ENCODE peak calls at places on chromosomes 12 and 14, in six cellular contexts. One of them, this sample, is unnamed.

GRCh38 chr12:131827961-131828534 is at the start of gene MMP17:
- DNase-seq in choroid plexus epithelial cell: peak
- DNase-seq in right cardiac atrium: peak
- DNase-seq in fibroblast of mammary gland: peak
- DNase-seq in gastrocnemius medialis: no peak
- DNase-seq in cardiac fibroblast: peak
- DNase-seq in this sample: peak

GRCh38 chr12:45990468-45991288 is at the start of gene SCAF11:
- DNase-seq in cardiac fibroblast: peak
- DNase-seq in gastrocnemius medialis: peak
- DNase-seq in fibroblast of mammary gland: peak
- DNase-seq in right cardiac atrium: peak
- DNase-seq in choroid plexus epithelial cell: peak
- DNase-seq in this sample: peak

GRCh38 chr12:75725505-75726120 is 214.2 kb upstream of the KRR1 start:
- DNase-seq in cardiac fibroblast: peak
- DNase-seq in fibroblast of mammary gland: peak
- DNase-seq in gastrocnemius medialis: no peak
- DNase-seq in choroid plexus epithelial cell: peak
- DNase-seq in right cardiac atrium: no peak
- DNase-seq in this sample: peak

GRCh38 chr12:112198120-112198733 is 72.9 kb downstream of the TRAFD1 start:
- DNase-seq in gastrocnemius medialis: no peak
- DNase-seq in choroid plexus epithelial cell: peak
- DNase-seq in cardiac fibroblast: peak
- DNase-seq in right cardiac atrium: peak
- DNase-seq in fibroblast of mammary gland: peak
- DNase-seq in this sample: peak

GRCh38 chr14:72638021-72638420 is 255.9 kb downstream of the DPF3 start:
- DNase-seq in gastrocnemius medialis: peak
- DNase-seq in fibroblast of mammary gland: peak
- DNase-seq in right cardiac atrium: no peak
- DNase-seq in cardiac fibroblast: peak
- DNase-seq in choroid plexus epithelial cell: peak
- DNase-seq in this sample: peak

GRCh38 chr12:124901003-124901402 is 13.4 kb downstream of the UBC start:
- DNase-seq in fibroblast of mammary gland: no peak
- DNase-seq in right cardiac atrium: no peak
- DNase-seq in choroid plexus epithelial cell: no peak
- DNase-seq in gastrocnemius medialis: peak
- DNase-seq in cardiac fibroblast: no peak
- DNase-seq in this sample: no peak

GRCh38 chr14:42140001-42140400 is 533.3 kb downstream of the LRFN5 start:
- DNase-seq in right cardiac atrium: no peak
- DNase-seq in choroid plexus epithelial cell: peak
- DNase-seq in cardiac fibroblast: peak
- DNase-seq in gastrocnemius medialis: no peak
- DNase-seq in fibroblast of mammary gland: peak
- DNase-seq in this sample: no peak

GRCh38 chr14:94701854-94702370 is 68.0 kb downstream of the GSC start:
- DNase-seq in cardiac fibroblast: no peak
- DNase-seq in gastrocnemius medialis: no peak
- DNase-seq in fibroblast of mammary gland: no peak
- DNase-seq in right cardiac atrium: no peak
- DNase-seq in choroid plexus epithelial cell: no peak
- DNase-seq in this sample: no peak

GRCh38 chr14:95303552-95303951 is 16.2 kb downstream of the CLMN start:
- DNase-seq in fibroblast of mammary gland: no peak
- DNase-seq in cardiac fibroblast: no peak
- DNase-seq in right cardiac atrium: no peak
- DNase-seq in choroid plexus epithelial cell: no peak
- DNase-seq in gastrocnemius medialis: no peak
- DNase-seq in this sample: no peak

GRCh38 chr14:61150851-61151250 is 130.3 kb downstream of the TMEM30B start:
- DNase-seq in right cardiac atrium: no peak
- DNase-seq in fibroblast of mammary gland: peak
- DNase-seq in choroid plexus epithelial cell: peak
- DNase-seq in cardiac fibroblast: peak
- DNase-seq in gastrocnemius medialis: no peak
- DNase-seq in this sample: no peak

GRCh38 chr12:13744566-13744965 is 236.8 kb downstream of the GRIN2B start:
- DNase-seq in fibroblast of mammary gland: no peak
- DNase-seq in gastrocnemius medialis: no peak
- DNase-seq in choroid plexus epithelial cell: no peak
- DNase-seq in right cardiac atrium: no peak
- DNase-seq in cardiac fibroblast: no peak
- DNase-seq in this sample: no peak

GRCh38 chr14:103697601-103698379 is 17.5 kb downstream of the XRCC3 start:
- DNase-seq in fibroblast of mammary gland: no peak
- DNase-seq in cardiac fibroblast: no peak
- DNase-seq in right cardiac atrium: peak
- DNase-seq in gastrocnemius medialis: no peak
- DNase-seq in choroid plexus epithelial cell: no peak
- DNase-seq in this sample: no peak

GRCh38 chr12:83017001-83017400 is 330.3 kb downstream of the TMTC2 start:
- DNase-seq in gastrocnemius medialis: no peak
- DNase-seq in cardiac fibroblast: no peak
- DNase-seq in choroid plexus epithelial cell: no peak
- DNase-seq in right cardiac atrium: no peak
- DNase-seq in fibroblast of mammary gland: no peak
- DNase-seq in this sample: peak

DNA sequence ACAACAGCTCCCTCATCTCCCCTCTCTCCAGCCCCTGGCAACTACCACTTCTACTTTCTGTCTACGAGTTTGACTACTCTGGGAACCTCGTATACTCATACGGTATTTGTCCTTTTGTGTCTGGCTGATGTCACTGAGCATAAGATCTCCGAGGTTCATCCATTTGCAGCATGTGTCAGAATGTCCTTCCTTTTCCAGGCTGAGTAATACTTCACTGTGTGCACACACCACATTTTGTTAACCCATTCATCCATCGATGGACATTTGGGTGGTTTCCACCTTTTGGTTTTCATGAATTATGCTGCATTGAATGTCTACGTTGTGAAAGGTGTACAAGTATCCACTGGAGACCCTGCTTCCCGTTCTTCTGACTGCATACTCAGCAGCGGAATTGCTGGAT is 24.1 kb upstream of the DLK1 start:
- DNase-seq in choroid plexus epithelial cell: no peak
- DNase-seq in fibroblast of mammary gland: no peak
- DNase-seq in gastrocnemius medialis: no peak
- DNase-seq in right cardiac atrium: peak
- DNase-seq in cardiac fibroblast: no peak
- DNase-seq in this sample: no peak
- H3K4me3 ChIP-seq in choroid plexus epithelial cell: no peak
- H3K4me3 ChIP-seq in fibroblast of mammary gland: no peak
- H3K4me3 ChIP-seq in gastrocnemius medialis: no peak
- H3K4me3 ChIP-seq in right cardiac atrium: no peak
- H3K4me3 ChIP-seq in cardiac fibroblast: no peak
- H3K4me3 ChIP-seq in this sample: no peak

DNA sequence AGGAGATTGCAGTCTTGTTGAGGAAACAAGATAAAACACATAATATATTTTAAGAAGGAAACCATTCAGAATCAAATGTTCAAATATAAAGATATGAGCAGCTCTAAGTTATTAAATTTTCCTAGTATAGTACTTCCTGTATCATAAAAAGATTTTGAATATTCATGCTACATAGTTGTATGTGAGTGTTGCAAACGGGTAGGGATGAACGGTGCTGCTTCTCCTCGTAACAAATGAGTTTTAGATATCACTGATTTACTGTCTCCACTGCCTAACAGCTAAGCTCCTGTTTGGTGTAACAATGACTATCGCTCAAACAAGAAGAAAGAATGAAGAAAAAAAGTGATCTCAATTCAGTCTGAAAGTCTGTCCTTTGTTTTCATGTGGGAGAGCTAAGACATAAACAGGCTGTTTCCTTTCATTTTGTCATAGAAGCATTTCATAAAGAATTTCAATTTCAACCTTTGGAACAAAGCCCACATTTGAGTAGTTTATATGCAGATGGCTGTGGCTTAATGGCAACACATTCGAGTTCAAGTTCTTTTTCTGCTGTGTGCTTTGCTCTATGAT is 26.1 kb upstream of the RTRAF start:
- DNase-seq in choroid plexus epithelial cell: peak
- DNase-seq in gastrocnemius medialis: no peak
- DNase-seq in cardiac fibroblast: peak
- DNase-seq in fibroblast of mammary gland: no peak
- DNase-seq in right cardiac atrium: no peak
- DNase-seq in this sample: no peak
- H3K4me3 ChIP-seq in choroid plexus epithelial cell: peak
- H3K4me3 ChIP-seq in gastrocnemius medialis: peak
- H3K4me3 ChIP-seq in cardiac fibroblast: no peak
- H3K4me3 ChIP-seq in fibroblast of mammary gland: no peak
- H3K4me3 ChIP-seq in right cardiac atrium: peak
- H3K4me3 ChIP-seq in this sample: no peak

DNA sequence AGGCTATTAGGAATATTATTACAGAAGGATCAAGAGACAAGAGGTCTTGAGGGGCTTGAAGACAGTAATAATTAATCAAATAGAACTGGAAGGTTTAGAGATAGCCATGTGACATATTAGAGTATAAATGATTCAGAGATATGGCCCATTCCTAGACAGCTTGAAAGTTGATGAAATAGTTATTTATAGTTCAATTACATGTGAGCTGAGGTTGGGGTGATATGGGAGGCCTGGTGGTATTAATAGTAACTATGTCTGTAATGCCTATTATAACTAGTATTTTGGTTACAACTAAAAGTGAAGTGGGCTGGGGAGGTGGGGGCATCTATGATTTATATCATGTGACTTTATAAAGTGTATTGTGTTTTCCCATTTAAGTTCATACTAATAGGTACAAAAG is 14.1 kb upstream of the MIS18BP1 start:
- DNase-seq in cardiac fibroblast: no peak
- DNase-seq in fibroblast of mammary gland: no peak
- DNase-seq in choroid plexus epithelial cell: no peak
- DNase-seq in right cardiac atrium: no peak
- DNase-seq in gastrocnemius medialis: no peak
- DNase-seq in this sample: no peak
- H3K4me3 ChIP-seq in cardiac fibroblast: no peak
- H3K4me3 ChIP-seq in fibroblast of mammary gland: no peak
- H3K4me3 ChIP-seq in choroid plexus epithelial cell: no peak
- H3K4me3 ChIP-seq in right cardiac atrium: no peak
- H3K4me3 ChIP-seq in gastrocnemius medialis: no peak
- H3K4me3 ChIP-seq in this sample: no peak

DNA sequence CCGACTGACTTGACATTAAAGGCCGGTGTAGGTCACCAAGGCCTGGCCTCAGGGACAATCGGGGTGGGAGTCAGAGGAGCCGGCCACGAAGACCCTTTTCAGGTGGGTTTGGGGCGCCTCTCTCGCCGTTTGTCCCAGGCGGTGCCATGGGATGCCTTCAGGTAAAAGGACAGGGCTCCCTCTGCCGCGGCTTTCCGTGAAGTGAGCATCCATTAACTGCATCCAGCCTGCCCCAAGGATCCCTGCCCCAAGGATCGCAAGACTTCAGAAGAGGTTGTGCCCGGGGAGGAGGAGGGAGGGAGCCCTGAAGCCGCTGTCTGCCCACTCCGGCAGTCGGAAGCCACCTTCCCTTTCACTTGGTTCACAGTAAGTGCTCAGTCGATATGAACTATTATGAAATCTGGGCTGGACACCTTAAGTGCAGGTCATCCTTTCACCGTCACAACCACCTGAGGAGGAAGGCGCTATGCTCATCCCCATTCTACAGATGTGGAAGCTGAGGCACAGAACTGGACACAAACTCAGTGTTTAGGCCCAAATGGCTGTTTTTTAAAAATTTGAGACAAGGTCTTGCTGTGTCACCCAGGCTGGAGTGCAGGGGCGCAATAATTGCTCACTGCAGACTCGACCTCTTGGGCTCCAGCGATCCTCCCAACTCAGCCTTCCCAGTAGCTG is 964 bp downstream of the SDS start:
- DNase-seq in choroid plexus epithelial cell: no peak
- DNase-seq in right cardiac atrium: no peak
- DNase-seq in cardiac fibroblast: no peak
- DNase-seq in gastrocnemius medialis: no peak
- DNase-seq in fibroblast of mammary gland: no peak
- DNase-seq in this sample: no peak
- H3K4me3 ChIP-seq in choroid plexus epithelial cell: no peak
- H3K4me3 ChIP-seq in right cardiac atrium: no peak
- H3K4me3 ChIP-seq in cardiac fibroblast: no peak
- H3K4me3 ChIP-seq in gastrocnemius medialis: no peak
- H3K4me3 ChIP-seq in fibroblast of mammary gland: no peak
- H3K4me3 ChIP-seq in this sample: no peak

GRCh38 chr12:67698711-67699603 is 50.4 kb downstream of the DYRK2 start:
- DNase-seq in gastrocnemius medialis: no peak
- DNase-seq in right cardiac atrium: no peak
- DNase-seq in choroid plexus epithelial cell: peak
- DNase-seq in cardiac fibroblast: peak
- DNase-seq in fibroblast of mammary gland: peak
- DNase-seq in this sample: peak
- H3K4me3 ChIP-seq in gastrocnemius medialis: peak
- H3K4me3 ChIP-seq in right cardiac atrium: peak
- H3K4me3 ChIP-seq in choroid plexus epithelial cell: peak
- H3K4me3 ChIP-seq in cardiac fibroblast: no peak
- H3K4me3 ChIP-seq in fibroblast of mammary gland: no peak
- H3K4me3 ChIP-seq in this sample: peak

DNA sequence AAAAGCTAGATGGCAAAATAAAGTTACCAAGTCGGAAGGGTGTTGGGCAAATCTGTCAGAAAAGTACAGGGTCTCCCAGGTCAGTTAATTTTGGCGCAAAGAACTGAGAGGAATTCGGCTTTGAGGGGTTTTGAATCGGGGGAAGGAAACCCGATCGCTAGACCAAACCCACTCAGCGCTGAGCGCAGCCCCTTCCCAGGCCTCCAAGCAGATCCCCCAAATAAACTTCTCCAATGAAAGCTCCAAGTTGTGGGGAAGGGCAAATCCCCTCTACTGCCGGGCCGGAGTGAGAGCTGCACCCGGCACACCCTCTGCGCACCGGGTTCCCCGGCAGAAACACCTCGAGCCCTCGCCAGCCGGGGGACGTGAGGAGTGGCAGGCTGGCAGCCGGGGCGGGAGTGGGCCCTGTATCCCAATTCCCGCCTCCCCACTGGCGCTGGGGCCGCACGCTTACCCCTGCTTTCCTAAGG is 443 bp downstream of the E2F7 start:
- DNase-seq in fibroblast of mammary gland: no peak
- DNase-seq in choroid plexus epithelial cell: no peak
- DNase-seq in right cardiac atrium: peak
- DNase-seq in cardiac fibroblast: peak
- DNase-seq in gastrocnemius medialis: no peak
- DNase-seq in this sample: no peak
- H3K4me3 ChIP-seq in fibroblast of mammary gland: peak
- H3K4me3 ChIP-seq in choroid plexus epithelial cell: peak
- H3K4me3 ChIP-seq in right cardiac atrium: peak
- H3K4me3 ChIP-seq in cardiac fibroblast: peak
- H3K4me3 ChIP-seq in gastrocnemius medialis: peak
- H3K4me3 ChIP-seq in this sample: peak

DNA sequence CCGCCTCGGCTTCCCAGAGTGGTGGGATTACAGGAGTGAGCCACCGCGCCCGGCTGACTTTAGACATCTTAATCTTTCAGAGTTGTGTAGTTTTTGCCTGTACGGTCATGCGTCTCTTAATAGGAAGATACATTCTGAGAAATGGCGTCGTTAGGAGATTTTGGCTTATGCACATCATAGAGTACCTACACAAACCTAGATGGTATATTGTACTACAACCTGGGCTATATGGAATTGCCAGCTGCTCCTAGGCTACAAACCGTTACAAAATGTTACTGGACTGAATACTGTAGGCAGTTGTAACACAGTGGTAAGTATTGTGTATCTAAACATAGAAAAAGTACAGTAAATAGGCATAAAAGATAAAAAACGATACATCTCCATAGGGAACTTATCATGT is 1.3 kb downstream of the TSFM start:
- DNase-seq in cardiac fibroblast: no peak
- DNase-seq in right cardiac atrium: no peak
- DNase-seq in gastrocnemius medialis: no peak
- DNase-seq in choroid plexus epithelial cell: no peak
- DNase-seq in fibroblast of mammary gland: no peak
- DNase-seq in this sample: no peak
- H3K4me3 ChIP-seq in cardiac fibroblast: no peak
- H3K4me3 ChIP-seq in right cardiac atrium: no peak
- H3K4me3 ChIP-seq in gastrocnemius medialis: no peak
- H3K4me3 ChIP-seq in choroid plexus epithelial cell: no peak
- H3K4me3 ChIP-seq in fibroblast of mammary gland: no peak
- H3K4me3 ChIP-seq in this sample: no peak

GRCh38 chr12:1083086-1083887 is 92.3 kb downstream of the ERC1 start:
- DNase-seq in fibroblast of mammary gland: peak
- DNase-seq in cardiac fibroblast: peak
- DNase-seq in gastrocnemius medialis: no peak
- DNase-seq in right cardiac atrium: no peak
- DNase-seq in choroid plexus epithelial cell: peak
- DNase-seq in this sample: no peak
- H3K4me3 ChIP-seq in fibroblast of mammary gland: no peak
- H3K4me3 ChIP-seq in cardiac fibroblast: no peak
- H3K4me3 ChIP-seq in gastrocnemius medialis: no peak
- H3K4me3 ChIP-seq in right cardiac atrium: no peak
- H3K4me3 ChIP-seq in choroid plexus epithelial cell: no peak
- H3K4me3 ChIP-seq in this sample: no peak

This sample was measured in mammary epithelial cell.